ENCODE peak calls at places on chromosome 6, in eight cellular contexts. K is kidney, U is colonic mucosa, W is gastrocnemius medialis, C is sigmoid colon, V is RWPE1, I is right atrium auricular region, T is H9. J is an unnamed sample.

GRCh38 chr6:67886036-67886707 is 748.9 kb upstream of the ADGRB3 start:
- DNase-seq in K (no peak), U (no peak), W (no peak), C (no peak), V (no peak), I (no peak), T (no peak), J (no peak)

GRCh38 chr6:131937219-131937618 is 14.0 kb downstream of the CCN2 start:
- DNase-seq in K (no peak), U (no peak), W (no peak), C (no peak), V (no peak), I (no peak), T (no peak), J (no peak)

GRCh38 chr6:117840541-117840983 is 66.5 kb upstream of the SLC35F1 start:
- DNase-seq in K (no peak), U (no peak), W (no peak), C (no peak), V (peak), I (no peak), T (no peak), J (no peak)

GRCh38 chr6:109713097-109713496 is 22.0 kb downstream of the FIG4 start:
- DNase-seq in K (peak), U (no peak), W (no peak), C (no peak), V (peak), I (no peak), T (no peak), J (no peak)

GRCh38 chr6:128601060-128601459 is 80.7 kb upstream of the PTPRK start:
- DNase-seq in K (no peak), U (no peak), W (no peak), C (no peak), V (no peak), I (no peak), T (no peak), J (no peak)

GRCh38 chr6:140043762-140044378 is 669.4 kb upstream of the CITED2 start:
- DNase-seq in K (no peak), U (no peak), W (no peak), C (no peak), V (peak), I (no peak), T (no peak), J (no peak)

GRCh38 chr6:26268659-26269402 is 96.2 kb upstream of the BTN3A2 start:
- DNase-seq in K (no peak), U (peak), W (no peak), C (peak), V (peak), I (no peak), T (peak), J (no peak)

GRCh38 chr6:111753573-111753972 is 119.7 kb downstream of the FYN start:
- DNase-seq in K (no peak), U (no peak), W (no peak), C (no peak), V (no peak), I (no peak), T (no peak), J (no peak)

GRCh38 chr6:143336446-143337152 is 113.9 kb downstream of the ADAT2 start:
- DNase-seq in K (no peak), U (no peak), W (no peak), C (no peak), V (peak), I (no peak), T (peak), J (no peak)

GRCh38 chr6:31377029-31377428 is 20.1 kb upstream of the HLA-B start:
- DNase-seq in K (no peak), U (no peak), W (no peak), C (no peak), V (no peak), I (no peak), T (no peak), J (no peak)

GRCh38 chr6:3885262-3886036 is 36.3 kb downstream of the FAM50B start:
- DNase-seq in K (no peak), U (no peak), W (no peak), C (no peak), V (peak), I (no peak), T (peak), J (no peak)

GRCh38 chr6:149488815-149489214 is 4.0 kb upstream of the ZC3H12D start:
- DNase-seq in K (no peak), U (peak), W (no peak), C (no peak), V (no peak), I (no peak), T (no peak), J (no peak)

GRCh38 chr6:8499540-8499939 is 64.2 kb upstream of the SLC35B3 start:
- DNase-seq in K (no peak), U (no peak), W (no peak), C (no peak), V (no peak), I (no peak), T (no peak), J (no peak)
- TF ChIP-seq CTCF in K (peak), U (peak), W (no peak), C (no peak), V (peak), I (no peak), T (peak), J (peak)

GRCh38 chr6:52216932-52217331 is 27.4 kb downstream of the IL17F start:
- DNase-seq in K (no peak), U (no peak), W (no peak), C (no peak), V (no peak), I (no peak), T (no peak), J (no peak)

GRCh38 chr6:52208612-52209011 is 22.4 kb downstream of the IL17A start:
- DNase-seq in K (no peak), U (no peak), W (no peak), C (no peak), V (no peak), I (no peak), T (no peak), J (no peak)

GRCh38 chr6:52215787-52216186 is 28.5 kb downstream of the IL17F start:
- DNase-seq in K (no peak), U (no peak), W (no peak), C (no peak), V (no peak), I (no peak), T (no peak), J (no peak)

GRCh38 chr6:52209672-52210626 is 23.8 kb downstream of the IL17A start:
- DNase-seq in K (no peak), U (no peak), W (no peak), C (no peak), V (no peak), I (no peak), T (no peak), J (no peak)

DNA sequence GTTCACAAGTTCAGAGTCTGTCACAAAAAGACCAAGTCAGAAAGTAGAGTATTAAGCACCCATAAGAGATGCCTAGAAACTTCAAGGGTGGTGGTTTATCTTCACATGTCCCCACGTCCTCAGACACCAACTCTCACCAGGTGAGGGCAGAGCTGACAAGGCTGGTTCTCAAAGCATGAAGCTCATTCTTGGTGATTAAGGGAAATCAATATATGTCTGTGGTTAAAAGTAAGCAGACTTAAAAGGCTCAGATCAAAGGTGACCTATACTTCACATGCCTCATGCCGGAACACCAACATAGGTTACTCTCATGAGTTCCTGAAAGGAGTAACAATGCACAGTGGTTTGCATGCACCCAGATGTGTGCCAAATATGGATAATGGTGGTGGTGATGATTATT is 27.0 kb downstream of the IL17A start:
- DNase-seq in K (no peak), U (no peak), W (no peak), C (no peak), V (no peak), I (no peak), T (no peak), J (no peak)
- TF ChIP-seq CTCF in K (no peak), U (no peak), W (no peak), C (no peak), V (no peak), I (no peak), T (no peak), J (no peak)

DNA sequence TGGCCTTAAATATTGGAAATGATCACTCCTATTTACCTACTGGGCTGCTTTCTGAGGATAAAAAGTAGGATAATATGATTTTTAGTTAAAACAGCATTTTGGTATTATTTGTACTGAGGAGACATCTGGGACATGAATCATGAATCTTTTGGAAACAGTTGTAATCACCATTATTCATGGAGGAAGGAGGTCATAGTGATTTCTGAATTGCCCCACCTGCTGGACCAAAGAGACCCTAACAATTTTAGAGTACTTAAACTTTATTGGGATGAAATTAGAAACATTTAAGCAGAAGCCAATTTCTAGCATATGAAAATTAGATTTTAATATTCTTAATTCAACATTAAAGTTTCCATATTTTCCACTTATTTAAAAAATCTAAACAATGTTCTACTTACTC is 108.4 kb upstream of the SIM1 start:
- DNase-seq in K (no peak), U (no peak), W (no peak), C (no peak), V (peak), I (no peak), T (no peak), J (no peak)
- TF ChIP-seq CTCF in K (no peak), U (no peak), W (no peak), C (no peak), V (peak), I (no peak), T (peak), J (peak)

DNA sequence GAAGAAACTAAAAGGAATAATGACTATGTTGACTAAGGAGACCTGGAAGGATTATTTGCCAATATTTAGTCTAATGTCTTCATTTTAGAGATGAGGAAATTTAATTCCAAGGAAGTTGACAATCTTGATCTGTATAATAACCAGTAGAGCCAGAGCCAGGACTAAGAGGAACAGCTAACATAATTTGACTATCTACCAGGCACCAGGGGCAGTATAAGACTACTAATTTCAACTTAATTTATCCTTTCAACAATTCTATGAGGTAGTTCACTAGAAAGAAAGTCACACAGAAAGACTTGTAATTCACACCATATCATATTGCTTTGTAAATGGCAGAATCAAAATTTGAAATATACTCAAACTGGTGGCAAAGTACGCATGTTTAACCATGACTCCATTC is 273.0 kb upstream of the STXBP5 start:
- DNase-seq in K (no peak), U (no peak), W (no peak), C (no peak), V (no peak), I (no peak), T (no peak), J (no peak)
- TF ChIP-seq CTCF in K (no peak), U (no peak), W (no peak), C (no peak), V (no peak), I (no peak), T (no peak), J (no peak)